ENCODE peak calls at places on chromosomes 5 and 9, in five cellular contexts. X is HFF-Myc, S is ascending aorta, O is choroid plexus epithelial cell, W is lower leg skin. V is an unnamed sample.

GRCh38 chr5:80308526-80308925 is 11.3 kb upstream of the SPZ1 start:
- DNase-seq in W (no peak), S (no peak), X (no peak), O (no peak), V (no peak)

GRCh38 chr9:35606138-35606504 is 1.1 kb downstream of the TESK1 start:
- DNase-seq in W (no peak), X (no peak), S (no peak), O (no peak), V (no peak)

GRCh38 chr9:107465467-107466451 is 23.8 kb downstream of the KLF4 start:
- DNase-seq in S (no peak), O (peak), X (no peak), W (peak), V (no peak)

GRCh38 chr9:86287013-86287412 is 4.7 kb upstream of the ISCA1 start:
- DNase-seq in O (peak), X (no peak), S (no peak), W (no peak), V (peak)

GRCh38 chr5:163478126-163478981 is 17.9 kb downstream of the HMMR start:
- DNase-seq in W (no peak), X (no peak), S (no peak), O (peak), V (peak)

GRCh38 chr5:76874088-76874581 is 24.3 kb downstream of the S100Z start:
- DNase-seq in O (no peak), X (no peak), S (no peak), W (no peak), V (no peak)

GRCh38 chr5:165143727-165144210 is 1638.3 kb downstream of the MAT2B start:
- DNase-seq in O (peak), X (no peak), W (no peak), S (no peak), V (no peak)

GRCh38 chr5:45692481-45692880 is 3.7 kb downstream of the HCN1 start:
- DNase-seq in X (no peak), O (no peak), W (no peak), S (no peak), V (no peak)

GRCh38 chr9:811101-811531 is 30.4 kb upstream of the DMRT1 start:
- DNase-seq in O (no peak), X (no peak), W (no peak), S (no peak), V (no peak)

GRCh38 chr9:12680341-12680740 is 12.8 kb upstream of the TYRP1 start:
- DNase-seq in X (no peak), O (peak), S (no peak), W (no peak), V (no peak)

GRCh38 chr5:144203750-144204596 is 33.3 kb downstream of the KCTD16 start:
- DNase-seq in X (peak), W (no peak), O (peak), S (no peak), V (peak)

GRCh38 chr5:81397169-81397568 is 3.2 kb upstream of the ACOT12 start:
- DNase-seq in W (no peak), O (peak), X (peak), S (no peak), V (no peak)

GRCh38 chr9:221989-222776 is 7.5 kb downstream of the DOCK8 start:
- DNase-seq in X (no peak), S (no peak), W (no peak), O (no peak), V (no peak)

GRCh38 chr5:104111622-104112021 is 549.0 kb upstream of the NUDT12 start:
- DNase-seq in X (no peak), S (no peak), W (no peak), O (no peak), V (no peak)

GRCh38 chr5:178642351-178642909 is 15.6 kb upstream of the CLK4 start:
- DNase-seq in W (no peak), O (peak), X (peak), S (no peak), V (peak)

GRCh38 chr5:142421158-142421617 is 96.4 kb upstream of the SPRY4 start:
- DNase-seq in X (no peak), S (no peak), O (no peak), W (no peak), V (no peak)

GRCh38 chr5:139904566-139905400 is 109.2 kb downstream of the PSD2 start:
- DNase-seq in X (no peak), O (no peak), S (no peak), W (peak), V (no peak)

GRCh38 chr5:104998169-104998568 is 1435.6 kb upstream of the NUDT12 start:
- DNase-seq in O (no peak), S (no peak), X (no peak), W (no peak), V (no peak)

GRCh38 chr9:94799578-94800264 is 73.2 kb downstream of the AOPEP start:
- DNase-seq in X (no peak), W (no peak), O (peak), S (no peak), V (no peak)

GRCh38 chr9:105246656-105247162 is 2.3 kb downstream of the SLC44A1 start:
- DNase-seq in W (no peak), O (no peak), X (no peak), S (no peak), V (no peak)
- H3K4me3 ChIP-seq in W (no peak), O (peak), X (no peak), S (peak), V (peak)

GRCh38 chr5:176416965-176417364 is 626 bp upstream of the CLTB start:
- DNase-seq in O (no peak), W (peak), X (no peak), S (no peak), V (no peak)

GRCh38 chr5:176418251-176418650 is 1.9 kb upstream of the CLTB start:
- DNase-seq in W (peak), X (no peak), O (no peak), S (no peak), V (no peak)

GRCh38 chr5:176414704-176415103 is 1.6 kb downstream of the CLTB start:
- DNase-seq in S (no peak), O (no peak), X (no peak), W (no peak), V (no peak)

GRCh38 chr5:176415240-176416122 is 858 bp downstream of the CLTB start:
- DNase-seq in X (no peak), O (no peak), S (no peak), W (peak), V (no peak)

GRCh38 chr5:176416123-176416924 is at the start of gene CLTB:
- DNase-seq in O (peak), S (peak), X (no peak), W (peak), V (no peak)
- TF ChIP-seq CTCF in O (peak), S (peak), X (peak), W (no peak), V (peak)

DNA sequence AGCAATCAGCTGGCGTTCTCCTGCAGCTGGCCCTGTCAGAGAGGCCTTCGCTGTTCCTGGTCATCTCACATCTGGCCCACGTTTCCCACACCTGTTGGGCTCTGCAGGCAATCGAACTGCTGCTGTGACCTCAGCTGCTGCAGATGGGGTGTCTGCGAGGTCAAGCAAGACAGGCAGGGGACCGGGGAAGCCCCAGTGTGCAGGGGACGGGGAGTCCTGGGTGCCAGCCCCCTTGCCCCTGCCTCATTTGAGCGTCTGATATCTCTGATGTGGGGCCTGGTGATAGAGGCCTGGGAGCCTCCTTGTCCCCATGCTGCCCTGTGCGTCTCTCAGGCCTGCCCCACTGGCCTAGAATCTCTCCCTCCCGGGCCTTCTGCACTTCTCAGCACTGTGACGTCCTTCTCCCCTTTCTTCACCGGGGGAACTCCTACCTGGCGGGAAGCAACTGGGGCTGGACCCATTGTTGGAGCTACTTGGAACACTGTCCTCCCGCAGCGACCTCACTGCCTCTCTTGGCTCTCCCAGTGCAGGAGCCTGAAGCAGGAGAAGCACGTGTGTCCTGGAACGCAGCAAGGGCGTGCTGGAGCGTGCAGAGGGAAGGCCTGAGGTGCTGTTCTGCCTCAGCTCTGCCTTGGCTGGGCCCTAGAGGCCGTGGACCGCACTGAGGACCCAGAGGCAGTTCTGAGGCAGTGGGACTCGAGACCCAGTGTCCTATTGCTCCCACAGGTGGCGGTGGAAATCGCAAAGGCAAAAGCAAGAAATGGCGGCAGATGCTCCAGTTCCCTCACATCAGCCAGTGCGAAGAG is 3.9 kb downstream of the GRK6 start:
- DNase-seq in O (no peak), S (no peak), X (no peak), W (no peak), V (no peak)
- H3K4me3 ChIP-seq in O (no peak), S (no peak), X (no peak), W (no peak), V (no peak)

DNA sequence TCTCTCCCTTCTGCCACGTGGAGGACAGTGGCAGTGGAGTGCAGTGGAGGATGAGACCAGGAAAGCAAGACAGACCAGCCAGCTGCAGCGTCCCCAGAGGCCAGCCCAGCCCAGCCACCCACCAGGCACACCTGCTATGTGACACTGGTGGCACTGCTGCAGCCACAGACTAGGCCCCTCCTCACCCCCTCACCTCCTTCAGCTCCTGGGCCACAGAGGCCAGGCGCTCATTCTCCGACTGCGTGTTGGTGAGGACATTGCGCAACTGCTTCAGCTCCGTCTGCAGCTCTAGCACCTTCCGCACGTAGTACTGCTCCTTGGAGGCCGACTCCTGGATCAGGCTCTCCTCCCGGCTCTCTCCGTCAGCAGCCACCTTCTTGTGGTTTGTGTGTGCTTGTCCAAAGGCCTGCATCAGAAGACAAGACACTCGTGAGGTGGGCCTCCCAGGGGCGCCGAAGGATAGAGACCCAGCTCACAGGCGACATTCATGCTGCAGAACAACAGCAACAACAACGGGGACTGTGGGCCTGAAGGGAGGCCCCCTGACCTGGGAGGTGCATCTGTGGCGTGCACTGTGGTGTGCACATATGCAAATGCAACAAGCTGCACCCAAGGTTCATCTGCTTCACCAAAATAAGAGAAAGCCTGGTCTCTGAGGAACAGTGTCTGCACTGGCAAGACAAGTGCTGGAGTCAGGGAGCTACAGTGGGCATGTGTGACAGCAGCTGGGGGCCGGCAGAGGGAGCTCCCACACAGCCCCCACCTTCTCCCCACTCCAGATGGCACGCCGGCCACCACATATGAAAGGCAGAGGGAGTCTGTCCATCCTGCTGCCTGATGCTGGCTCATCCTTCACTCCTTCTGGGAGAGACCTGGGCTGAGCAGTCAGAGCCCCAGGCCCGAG is 35.5 kb downstream of the BICD2 start:
- DNase-seq in W (peak), O (peak), S (no peak), X (no peak), V (no peak)
- TF ChIP-seq CTCF in W (no peak), O (peak), S (no peak), X (peak), V (peak)

GRCh38 chr5:150623878-150624216 is 16.6 kb upstream of the SYNPO start:
- DNase-seq in X (no peak), O (no peak), W (no peak), S (no peak), V (no peak)
- H3K4me3 ChIP-seq in X (no peak), O (no peak), W (no peak), S (peak), V (no peak)

DNA sequence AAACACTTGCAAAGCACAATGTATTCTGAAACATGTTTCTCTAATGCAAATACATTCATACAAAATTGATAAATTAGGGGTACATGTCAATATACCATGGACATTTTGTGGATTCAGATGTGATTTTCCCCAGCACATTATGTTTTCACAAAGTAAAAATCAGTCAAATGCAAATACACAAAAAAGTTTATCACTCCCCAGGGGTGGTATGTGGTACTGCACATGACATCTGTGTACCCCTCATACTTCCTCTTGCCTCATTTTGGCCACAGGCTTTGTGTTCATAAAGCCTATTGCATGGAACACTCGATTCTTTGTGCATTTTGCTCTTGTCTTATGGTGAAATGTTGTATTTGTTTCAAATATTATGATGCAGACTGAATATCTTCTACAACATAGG is 116.8 kb upstream of the PDE4D start:
- DNase-seq in O (no peak), S (no peak), X (no peak), W (no peak), V (no peak)
- TF ChIP-seq CTCF in O (peak), S (no peak), X (no peak), W (no peak), V (peak)

V was measured in epithelial cell of proximal tubule.